ENCODE peak calls at places on chromosome 2, in five cellular contexts. One of them, this sample, is unnamed. For H3K4me1, the result is how much of the 10 kb centered on the place peaks cover.

GRCh38 chr2:236499691-236500573 is 69.7 kb upstream of the ACKR3 start:
- DNase-seq in heart left ventricle: no peak
- DNase-seq in stomach: no peak
- DNase-seq in A549: no peak
- DNase-seq in HCT116: no peak
- DNase-seq in this sample: no peak

GRCh38 chr2:155266109-155266508 is 567.6 kb downstream of the KCNJ3 start:
- DNase-seq in heart left ventricle: no peak
- DNase-seq in stomach: no peak
- DNase-seq in A549: no peak
- DNase-seq in HCT116: no peak
- DNase-seq in this sample: no peak

GRCh38 chr2:197011777-197012641 is 85.5 kb upstream of the PGAP1 start:
- DNase-seq in heart left ventricle: no peak
- DNase-seq in stomach: no peak
- DNase-seq in A549: peak
- DNase-seq in HCT116: peak
- DNase-seq in this sample: peak

GRCh38 chr2:210630904-210631560 is 74.6 kb downstream of the CPS1 start:
- DNase-seq in heart left ventricle: no peak
- DNase-seq in stomach: no peak
- DNase-seq in A549: no peak
- DNase-seq in HCT116: no peak
- DNase-seq in this sample: no peak

GRCh38 chr2:219230201-219230540 is 565 bp downstream of the ANKZF1 start:
- DNase-seq in heart left ventricle: no peak
- DNase-seq in stomach: peak
- DNase-seq in A549: no peak
- DNase-seq in HCT116: no peak
- DNase-seq in this sample: no peak

GRCh38 chr2:62757029-62757428 is 51.5 kb downstream of the EHBP1 start:
- DNase-seq in heart left ventricle: no peak
- DNase-seq in stomach: no peak
- DNase-seq in A549: no peak
- DNase-seq in HCT116: no peak
- DNase-seq in this sample: no peak

GRCh38 chr2:69624153-69624552 is 19.4 kb downstream of the AAK1 start:
- DNase-seq in heart left ventricle: no peak
- DNase-seq in stomach: no peak
- DNase-seq in A549: no peak
- DNase-seq in HCT116: no peak
- DNase-seq in this sample: no peak

GRCh38 chr2:239177908-239178307 is 222.9 kb downstream of the HDAC4 start:
- DNase-seq in heart left ventricle: peak
- DNase-seq in stomach: no peak
- DNase-seq in A549: no peak
- DNase-seq in HCT116: no peak
- DNase-seq in this sample: no peak

GRCh38 chr2:30276455-30276911 is 45.1 kb downstream of the LBH start:
- DNase-seq in heart left ventricle: no peak
- DNase-seq in stomach: no peak
- DNase-seq in A549: no peak
- DNase-seq in HCT116: no peak
- DNase-seq in this sample: no peak

GRCh38 chr2:234300932-234301823 is 195.7 kb downstream of the ARL4C start:
- DNase-seq in heart left ventricle: no peak
- DNase-seq in stomach: no peak
- DNase-seq in A549: no peak
- DNase-seq in HCT116: no peak
- DNase-seq in this sample: no peak

GRCh38 chr2:235204923-235205322 is 253.1 kb downstream of the SH3BP4 start:
- DNase-seq in heart left ventricle: no peak
- DNase-seq in stomach: no peak
- DNase-seq in A549: no peak
- DNase-seq in HCT116: no peak
- DNase-seq in this sample: no peak

GRCh38 chr2:204177977-204178522 is 241.5 kb downstream of the ICOS start:
- DNase-seq in heart left ventricle: peak
- DNase-seq in stomach: peak
- DNase-seq in A549: peak
- DNase-seq in HCT116: peak
- DNase-seq in this sample: peak

GRCh38 chr2:10547663-10548384 is 99.7 kb upstream of the ODC1 start:
- DNase-seq in heart left ventricle: no peak
- DNase-seq in stomach: no peak
- DNase-seq in A549: no peak
- DNase-seq in HCT116: no peak
- DNase-seq in this sample: no peak

GRCh38 chr2:203774760-203775159 is 68.3 kb downstream of the CD28 start:
- DNase-seq in heart left ventricle: no peak
- DNase-seq in stomach: no peak
- DNase-seq in A549: no peak
- DNase-seq in HCT116: no peak
- DNase-seq in this sample: no peak

GRCh38 chr2:237896507-237896892 is 37.1 kb downstream of the RAMP1 start:
- DNase-seq in heart left ventricle: no peak
- DNase-seq in stomach: no peak
- DNase-seq in A549: no peak
- DNase-seq in HCT116: no peak
- DNase-seq in this sample: no peak

GRCh38 chr2:40488101-40488598 is 36.3 kb upstream of the SLC8A1 start:
- DNase-seq in heart left ventricle: no peak
- DNase-seq in stomach: no peak
- DNase-seq in A549: peak
- DNase-seq in HCT116: peak
- DNase-seq in this sample: peak

GRCh38 chr2:4391013-4391412 is 687.6 kb downstream of the DCDC2C start:
- DNase-seq in heart left ventricle: no peak
- DNase-seq in stomach: no peak
- DNase-seq in A549: no peak
- DNase-seq in HCT116: no peak
- DNase-seq in this sample: no peak

GRCh38 chr2:161983010-161983651 is 90.9 kb downstream of the DPP4 start:
- DNase-seq in heart left ventricle: no peak
- DNase-seq in stomach: no peak
- DNase-seq in A549: no peak
- DNase-seq in HCT116: no peak
- DNase-seq in this sample: no peak

GRCh38 chr2:112483821-112484220 is 1.9 kb downstream of the TTL start:
- DNase-seq in heart left ventricle: no peak
- DNase-seq in stomach: no peak
- DNase-seq in A549: no peak
- DNase-seq in HCT116: no peak
- DNase-seq in this sample: peak

GRCh38 chr2:149365826-149366583 is 35.6 kb downstream of the LYPD6 start:
- DNase-seq in heart left ventricle: no peak
- DNase-seq in stomach: peak
- DNase-seq in A549: no peak
- DNase-seq in HCT116: peak
- DNase-seq in this sample: peak

GRCh38 chr2:168183308-168183997 is 63.9 kb downstream of the STK39 start:
- DNase-seq in heart left ventricle: no peak
- DNase-seq in stomach: peak
- DNase-seq in A549: no peak
- DNase-seq in HCT116: no peak
- DNase-seq in this sample: no peak
- H3K4me1 ChIP-seq in heart left ventricle: under half
- H3K4me1 ChIP-seq in stomach: under half
- H3K4me1 ChIP-seq in A549: under half
- H3K4me1 ChIP-seq in HCT116: half or more
- H3K4me1 ChIP-seq in this sample: under half

GRCh38 chr2:23940262-23940975 is at the start of gene UBXN2A:
- DNase-seq in heart left ventricle: peak
- DNase-seq in stomach: peak
- DNase-seq in A549: peak
- DNase-seq in HCT116: peak
- DNase-seq in this sample: peak
- TF ChIP-seq POLR2A in heart left ventricle: peak
- TF ChIP-seq POLR2A in stomach: no peak
- TF ChIP-seq POLR2A in A549: peak
- TF ChIP-seq POLR2A in HCT116: peak
- TF ChIP-seq POLR2A in this sample: peak

DNA sequence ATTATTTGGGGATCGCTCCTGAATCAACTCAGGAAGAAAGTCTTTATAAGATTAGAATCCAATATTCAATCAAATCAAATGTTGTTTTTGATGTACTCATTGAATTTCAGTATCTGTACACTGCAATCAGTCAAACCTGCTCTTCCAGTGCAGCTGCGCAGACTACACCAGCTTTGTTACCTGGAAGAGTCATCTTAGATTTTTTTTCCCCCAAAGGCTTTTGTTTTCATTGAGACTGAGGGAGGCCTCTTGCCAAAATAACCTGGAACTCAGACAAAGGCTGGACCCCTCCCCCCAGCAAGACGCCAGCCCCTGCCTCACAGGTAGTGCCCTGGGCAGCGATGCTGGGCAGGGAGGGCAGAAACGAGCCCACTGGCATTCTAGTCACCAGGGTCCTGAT is 74.8 kb downstream of the ARHGEF4 start:
- DNase-seq in heart left ventricle: no peak
- DNase-seq in stomach: no peak
- DNase-seq in A549: no peak
- DNase-seq in HCT116: no peak
- DNase-seq in this sample: no peak
- H3K4me1 ChIP-seq in heart left ventricle: under half
- H3K4me1 ChIP-seq in stomach: under half
- H3K4me1 ChIP-seq in A549: under half
- H3K4me1 ChIP-seq in HCT116: under half
- H3K4me1 ChIP-seq in this sample: under half

GRCh38 chr2:55133467-55134315 is 83.4 kb upstream of the RTN4 start:
- DNase-seq in heart left ventricle: peak
- DNase-seq in stomach: peak
- DNase-seq in A549: peak
- DNase-seq in HCT116: no peak
- DNase-seq in this sample: peak
- TF ChIP-seq POLR2A in heart left ventricle: no peak
- TF ChIP-seq POLR2A in stomach: no peak
- TF ChIP-seq POLR2A in A549: no peak
- TF ChIP-seq POLR2A in HCT116: no peak
- TF ChIP-seq POLR2A in this sample: no peak

GRCh38 chr2:43333656-43334144 is 107.3 kb upstream of the ZFP36L2 start:
- DNase-seq in heart left ventricle: peak
- DNase-seq in stomach: no peak
- DNase-seq in A549: no peak
- DNase-seq in HCT116: no peak
- DNase-seq in this sample: peak

GRCh38 chr2:43329637-43330036 is 103.2 kb upstream of the ZFP36L2 start:
- DNase-seq in heart left ventricle: no peak
- DNase-seq in stomach: no peak
- DNase-seq in A549: no peak
- DNase-seq in HCT116: no peak
- DNase-seq in this sample: no peak

GRCh38 chr2:43331428-43331827 is 105.0 kb upstream of the ZFP36L2 start:
- DNase-seq in heart left ventricle: no peak
- DNase-seq in stomach: no peak
- DNase-seq in A549: no peak
- DNase-seq in HCT116: no peak
- DNase-seq in this sample: peak

GRCh38 chr2:43332653-43333052 is 106.2 kb upstream of the ZFP36L2 start:
- DNase-seq in heart left ventricle: no peak
- DNase-seq in stomach: no peak
- DNase-seq in A549: no peak
- DNase-seq in HCT116: no peak
- DNase-seq in this sample: no peak

DNA sequence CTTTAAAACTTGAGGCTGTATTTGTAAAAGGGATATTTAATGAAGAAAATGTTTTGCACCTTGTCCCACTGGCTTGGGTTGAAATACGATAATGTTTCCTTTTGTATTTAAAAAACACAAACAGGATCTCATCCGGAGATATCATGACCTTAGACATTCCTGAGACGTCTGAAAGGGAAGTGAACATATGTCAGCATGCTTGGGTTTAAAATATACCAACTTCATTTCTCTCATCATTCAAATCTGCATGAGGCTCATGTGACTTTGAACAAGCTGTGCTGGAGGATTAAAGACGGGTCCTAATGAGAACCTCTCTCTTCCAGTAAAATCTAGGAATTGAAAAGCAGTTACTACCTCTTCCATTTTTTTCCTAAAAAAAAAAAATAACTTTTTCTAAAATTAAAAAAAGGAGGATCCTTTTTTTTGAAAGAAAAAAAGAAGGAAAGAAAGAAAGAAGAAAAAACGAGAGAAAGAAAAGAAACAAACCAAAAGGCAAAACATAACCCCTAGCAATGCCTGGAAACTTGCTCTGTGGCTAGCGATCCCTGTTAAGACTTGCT is 106.8 kb upstream of the ZFP36L2 start:
- DNase-seq in heart left ventricle: no peak
- DNase-seq in stomach: no peak
- DNase-seq in A549: no peak
- DNase-seq in HCT116: no peak
- DNase-seq in this sample: peak
- H3K4me1 ChIP-seq in heart left ventricle: half or more
- H3K4me1 ChIP-seq in stomach: under half
- H3K4me1 ChIP-seq in A549: under half
- H3K4me1 ChIP-seq in HCT116: under half
- H3K4me1 ChIP-seq in this sample: under half

DNA sequence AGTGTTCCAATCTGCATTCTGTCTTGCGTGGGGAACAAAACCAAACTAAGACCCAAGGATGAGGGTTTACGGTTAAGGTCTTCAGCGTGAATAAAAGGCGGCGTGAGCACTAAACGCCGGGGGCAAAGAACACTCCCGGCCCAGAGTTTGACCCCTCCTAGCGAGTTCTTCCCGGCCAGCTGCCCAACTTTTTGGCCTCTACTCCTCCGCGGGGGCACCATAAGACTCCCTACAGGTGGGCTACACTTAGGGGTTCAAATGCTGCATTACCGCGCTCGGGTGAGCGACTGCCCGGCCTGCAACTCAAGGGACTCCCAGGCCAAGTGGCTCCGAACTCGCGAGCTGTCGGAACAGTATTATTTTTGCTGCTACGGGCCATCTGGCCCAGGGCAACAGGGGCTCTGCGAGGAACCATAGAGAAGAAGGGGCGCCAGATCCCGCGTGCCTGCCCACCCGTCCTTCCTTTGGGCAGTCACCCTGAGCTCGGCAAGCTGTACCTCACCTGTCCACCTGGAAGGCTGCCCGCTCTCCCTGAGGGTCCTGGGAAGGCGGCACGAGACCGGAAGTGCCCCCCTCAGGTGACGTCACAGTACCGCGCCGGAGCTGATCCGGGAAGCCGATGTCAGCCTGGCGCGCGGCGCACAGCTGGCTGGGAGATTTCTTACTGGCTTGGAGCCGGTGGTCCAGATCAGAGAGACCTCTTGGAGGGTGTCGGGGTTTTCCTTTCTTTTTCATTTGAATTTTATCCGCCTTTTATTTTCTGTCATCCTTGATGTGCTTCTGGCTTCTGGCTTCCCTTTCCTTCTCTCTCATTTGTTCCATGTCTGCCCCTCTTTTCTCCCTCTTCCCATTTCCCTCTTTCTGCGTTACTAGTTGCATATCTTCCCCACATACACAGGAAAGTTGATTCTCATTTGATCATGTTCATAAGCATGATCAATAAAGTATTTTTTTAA is at the start of gene LDAH:
- DNase-seq in heart left ventricle: peak
- DNase-seq in stomach: peak
- DNase-seq in A549: peak
- DNase-seq in HCT116: peak
- DNase-seq in this sample: peak
- TF ChIP-seq POLR2A in heart left ventricle: peak
- TF ChIP-seq POLR2A in stomach: peak
- TF ChIP-seq POLR2A in A549: peak
- TF ChIP-seq POLR2A in HCT116: peak
- TF ChIP-seq POLR2A in this sample: peak